ENCODE peak calls at places on chromosomes 5 and 9, in six cellular contexts. P is heart left ventricle, G is A549, O is IMR-90, Q is spleen, A is gastrocnemius medialis. M is an unnamed sample.

GRCh38 chr9:135262248-135262647 is 174.8 kb downstream of the OLFM1 start:
- DNase-seq in P (no peak), G (no peak), O (no peak), Q (no peak), A (no peak), M (no peak)

GRCh38 chr5:63726491-63726890 is 235.8 kb downstream of the HTR1A start:
- DNase-seq in P (no peak), G (no peak), O (no peak), Q (no peak), A (no peak), M (no peak)

GRCh38 chr5:126594077-126594476 is 942 bp downstream of the ALDH7A1 start:
- DNase-seq in P (no peak), G (no peak), O (peak), Q (no peak), A (no peak), M (peak)

GRCh38 chr9:34513567-34514214 is 9.1 kb downstream of the ENHO start:
- DNase-seq in P (no peak), G (no peak), O (no peak), Q (no peak), A (no peak), M (no peak)

GRCh38 chr9:21583628-21584027 is 101.5 kb upstream of the IFNE start:
- DNase-seq in P (no peak), G (no peak), O (no peak), Q (no peak), A (no peak), M (no peak)

GRCh38 chr5:127909078-127909477 is 174.5 kb upstream of the SLC12A2 start:
- DNase-seq in P (no peak), G (peak), O (peak), Q (no peak), A (no peak), M (peak)

GRCh38 chr9:27395484-27395921 is 98.6 kb upstream of the EQTN start:
- DNase-seq in P (no peak), G (no peak), O (no peak), Q (no peak), A (no peak), M (no peak)

GRCh38 chr5:74974451-74975089 is 77.8 kb downstream of the GCNT4 start:
- DNase-seq in P (no peak), G (no peak), O (no peak), Q (no peak), A (no peak), M (no peak)

GRCh38 chr5:43601454-43602260 is 1.3 kb upstream of the NNT start:
- DNase-seq in P (peak), G (no peak), O (peak), Q (no peak), A (no peak), M (no peak)

GRCh38 chr9:72931437-72931836 is 21.4 kb downstream of the ALDH1A1 start:
- DNase-seq in P (no peak), G (no peak), O (no peak), Q (no peak), A (no peak), M (no peak)

GRCh38 chr5:104540448-104540847 is 977.9 kb upstream of the NUDT12 start:
- DNase-seq in P (no peak), G (no peak), O (peak), Q (no peak), A (no peak), M (peak)

GRCh38 chr5:135075621-135076585 is 41.9 kb upstream of the PITX1 start:
- DNase-seq in P (no peak), G (no peak), O (peak), Q (peak), A (no peak), M (no peak)

GRCh38 chr9:134404376-134405358 is 78.4 kb downstream of the RXRA start:
- DNase-seq in P (no peak), G (no peak), O (no peak), Q (no peak), A (no peak), M (no peak)

GRCh38 chr5:89450149-89450538 is 567.2 kb upstream of the MEF2C start:
- DNase-seq in P (no peak), G (no peak), O (no peak), Q (no peak), A (no peak), M (no peak)

GRCh38 chr5:95781101-95781583 is 41.4 kb downstream of the GLRX start:
- DNase-seq in P (peak), G (peak), O (peak), Q (peak), A (peak), M (peak)

GRCh38 chr5:13354611-13355010 is 589.9 kb downstream of the DNAH5 start:
- DNase-seq in P (no peak), G (no peak), O (no peak), Q (no peak), A (no peak), M (no peak)

GRCh38 chr5:146002491-146002890 is 66.1 kb downstream of the SH3RF2 start:
- DNase-seq in P (no peak), G (no peak), O (no peak), Q (no peak), A (no peak), M (no peak)

GRCh38 chr9:134134949-134135342 is 936 bp upstream of the WDR5 start:
- DNase-seq in P (no peak), G (no peak), O (no peak), Q (no peak), A (no peak), M (peak)

GRCh38 chr5:68277427-68277826 is 61.9 kb downstream of the PIK3R1 start:
- DNase-seq in P (no peak), G (no peak), O (peak), Q (no peak), A (no peak), M (no peak)

GRCh38 chr9:4155224-4156026 is 144.4 kb downstream of the GLIS3 start:
- DNase-seq in P (no peak), G (peak), O (no peak), Q (no peak), A (no peak), M (no peak)
- TF ChIP-seq POLR2A in P (no peak), G (no peak), O (no peak), Q (no peak), A (no peak), M (no peak)

DNA sequence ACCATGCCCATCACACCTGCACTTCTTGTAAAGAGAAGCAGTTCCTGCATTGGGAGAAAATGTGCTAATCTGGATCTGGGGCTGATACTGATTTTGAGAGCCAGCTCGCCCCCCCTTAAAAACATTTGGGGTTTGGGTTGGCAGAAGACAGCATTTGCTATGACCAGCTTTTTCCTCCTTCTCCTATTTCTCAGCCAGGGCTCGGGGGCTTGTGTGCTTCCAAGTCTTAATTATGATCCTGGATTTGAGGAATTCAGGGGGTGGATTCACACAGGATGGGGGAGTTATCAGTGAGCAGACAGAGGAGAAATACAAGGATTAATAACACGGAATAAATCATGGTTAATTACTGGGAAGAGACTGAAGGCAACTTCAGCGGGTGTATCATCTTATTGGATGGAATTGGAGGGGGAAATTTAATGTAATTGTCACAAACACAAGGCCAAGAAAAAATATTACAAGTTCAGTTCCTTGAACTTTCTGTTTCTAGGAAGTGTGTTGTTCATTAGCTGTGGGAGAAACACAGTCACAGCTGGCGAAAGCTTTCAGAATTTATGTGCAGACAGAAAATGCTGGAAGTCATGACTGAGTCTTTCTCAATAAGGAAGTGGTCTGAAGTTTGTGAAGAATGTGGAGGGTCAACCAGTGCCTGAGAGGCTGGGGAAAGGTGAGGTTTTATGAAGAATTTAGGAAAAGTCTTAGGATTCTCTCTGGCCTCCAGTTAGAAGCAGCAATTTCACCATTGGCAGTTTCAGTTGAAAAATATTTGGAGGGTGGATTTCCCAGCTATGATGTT is 15.2 kb downstream of the C9orf152 start:
- DNase-seq in P (no peak), G (peak), O (peak), Q (no peak), A (no peak), M (peak)
- H3K27ac ChIP-seq in P (no peak), G (peak), O (peak), Q (no peak), A (no peak), M (no peak)

GRCh38 chr9:132241840-132242620 is 80.2 kb downstream of the NTNG2 start:
- DNase-seq in P (no peak), G (no peak), O (no peak), Q (peak), A (no peak), M (no peak)
- TF ChIP-seq CTCF in P (no peak), G (no peak), O (no peak), Q (no peak), A (no peak), M (no peak)

DNA sequence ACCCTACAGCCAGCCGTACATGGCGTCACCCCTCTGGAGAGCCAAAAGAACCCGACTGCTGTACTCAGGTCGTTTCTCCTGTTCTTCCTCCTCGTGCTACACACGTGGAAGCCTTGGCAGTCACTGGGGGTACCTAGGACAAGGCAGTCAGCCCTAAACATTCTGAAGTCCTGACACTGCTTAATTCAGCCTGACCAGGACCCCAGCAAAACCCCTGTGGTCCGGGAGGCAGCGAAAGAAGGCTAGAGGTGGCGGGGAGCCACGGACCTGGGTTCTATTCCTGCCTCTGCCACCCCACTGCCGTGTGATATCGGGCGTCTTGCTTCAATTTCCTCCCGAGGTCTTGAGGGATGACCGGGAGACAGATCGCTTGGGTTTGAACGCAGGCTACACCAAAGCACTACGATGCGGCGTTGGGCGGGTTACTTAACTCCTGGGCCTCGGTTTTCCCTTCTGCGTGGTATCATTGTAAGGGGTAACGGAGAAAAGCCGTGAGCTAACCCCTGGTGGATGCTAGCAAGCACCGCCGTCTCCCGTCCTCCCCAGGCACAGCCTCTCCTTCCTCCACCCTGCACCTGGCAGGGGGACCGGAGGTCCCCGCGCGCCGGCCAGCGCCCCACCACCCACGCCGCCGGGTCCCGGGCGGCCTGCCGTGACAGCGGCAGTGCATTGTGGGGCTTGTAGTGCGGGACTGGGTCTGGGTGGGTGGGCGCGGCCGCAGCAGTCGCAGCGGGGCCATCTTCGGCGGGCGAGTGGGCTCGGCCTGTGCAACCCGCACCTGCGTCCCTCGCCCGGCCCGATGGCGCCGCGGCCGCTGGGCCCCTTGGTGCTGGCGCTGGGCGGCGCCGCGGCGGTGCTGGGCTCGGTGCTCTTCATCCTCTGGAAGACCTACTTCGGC is at the start of gene ARL10:
- DNase-seq in P (peak), G (no peak), O (peak), Q (peak), A (no peak), M (no peak)
- TF ChIP-seq POLR2A in P (no peak), G (no peak), O (no peak), Q (no peak), A (peak), M (no peak)

GRCh38 chr5:150778517-150779396 is at the start of gene SMIM3:
- DNase-seq in P (peak), G (peak), O (peak), Q (peak), A (peak), M (peak)

GRCh38 chr5:150778103-150778516 is 447 bp upstream of the SMIM3 start:
- DNase-seq in P (peak), G (no peak), O (peak), Q (no peak), A (no peak), M (peak)

GRCh38 chr5:150780180-150780692 is 1.7 kb downstream of the SMIM3 start:
- DNase-seq in P (peak), G (no peak), O (peak), Q (no peak), A (peak), M (peak)

GRCh38 chr5:150780816-150781221 is 2.3 kb downstream of the SMIM3 start:
- DNase-seq in P (no peak), G (no peak), O (peak), Q (no peak), A (no peak), M (no peak)

GRCh38 chr5:150779397-150780179 is 1.0 kb downstream of the SMIM3 start:
- DNase-seq in P (no peak), G (no peak), O (peak), Q (no peak), A (peak), M (no peak)
- H3K27ac ChIP-seq in P (peak), G (peak), O (peak), Q (peak), A (peak), M (peak)

GRCh38 chr9:88075966-88076285 is 62.3 kb downstream of the SPATA31C2 start:
- DNase-seq in P (no peak), G (no peak), O (no peak), Q (no peak), A (no peak), M (peak)
- TF ChIP-seq CTCF in P (no peak), G (no peak), O (no peak), Q (no peak), A (no peak), M (no peak)

GRCh38 chr5:56518820-56519219 is 285.7 kb upstream of the ANKRD55 start:
- DNase-seq in P (no peak), G (no peak), O (no peak), Q (no peak), A (no peak), M (no peak)
- TF ChIP-seq POLR2A in P (no peak), G (no peak), O (no peak), Q (no peak), A (no peak), M (no peak)

M was measured in adrenal gland.